ENCODE peak calls at places on chromosomes 1 and 21, in four cellular contexts. One of them, this sample, is unnamed.

GRCh38 chr1:146032613-146033219 is 11.2 kb upstream of the HJV start:
- DNase-seq in thoracic aorta: no peak
- DNase-seq in effector memory CD4-positive, alpha-beta T cell: no peak
- DNase-seq in mesendoderm: peak; percentile 62
- DNase-seq in this sample: no peak

GRCh38 chr1:160799641-160800040 is 3.7 kb downstream of the LY9 start:
- DNase-seq in thoracic aorta: no peak
- DNase-seq in mesendoderm: no peak
- DNase-seq in effector memory CD4-positive, alpha-beta T cell: no peak
- DNase-seq in this sample: peak; percentile 17

GRCh38 chr1:236168716-236169429 is 26.5 kb downstream of the GPR137B start:
- DNase-seq in effector memory CD4-positive, alpha-beta T cell: no peak
- DNase-seq in thoracic aorta: no peak
- DNase-seq in mesendoderm: no peak
- DNase-seq in this sample: peak; percentile 62

GRCh38 chr1:230507671-230508407 is 81.7 kb upstream of the PGBD5 start:
- DNase-seq in mesendoderm: no peak
- DNase-seq in thoracic aorta: no peak
- DNase-seq in effector memory CD4-positive, alpha-beta T cell: no peak
- DNase-seq in this sample: peak; percentile 42

GRCh38 chr1:15975358-15975804 is 520 bp downstream of the ZBTB17 start:
- DNase-seq in mesendoderm: peak; percentile 85
- DNase-seq in effector memory CD4-positive, alpha-beta T cell: peak; percentile 60
- DNase-seq in thoracic aorta: peak; percentile 23
- DNase-seq in this sample: peak; percentile 51

GRCh38 chr1:243957141-243957540 is 93.9 kb upstream of the ZBTB18 start:
- DNase-seq in effector memory CD4-positive, alpha-beta T cell: no peak
- DNase-seq in mesendoderm: no peak
- DNase-seq in thoracic aorta: no peak
- DNase-seq in this sample: no peak

GRCh38 chr1:2504224-2504948 is 22.0 kb downstream of the PANK4 start:
- DNase-seq in effector memory CD4-positive, alpha-beta T cell: no peak
- DNase-seq in mesendoderm: no peak
- DNase-seq in thoracic aorta: no peak
- DNase-seq in this sample: no peak

GRCh38 chr1:184716158-184716557 is 38.5 kb downstream of the EDEM3 start:
- DNase-seq in effector memory CD4-positive, alpha-beta T cell: no peak
- DNase-seq in mesendoderm: no peak
- DNase-seq in thoracic aorta: no peak
- DNase-seq in this sample: no peak

GRCh38 chr1:107963601-107964396 is 1.2 kb downstream of the VAV3 start:
- DNase-seq in thoracic aorta: no peak
- DNase-seq in effector memory CD4-positive, alpha-beta T cell: no peak
- DNase-seq in mesendoderm: peak; percentile 68
- DNase-seq in this sample: peak; percentile 29

GRCh38 chr1:1777950-1778826 is at the start of gene NADK:
- DNase-seq in mesendoderm: peak; percentile 49
- DNase-seq in effector memory CD4-positive, alpha-beta T cell: peak; percentile 67
- DNase-seq in thoracic aorta: no peak
- DNase-seq in this sample: no peak

GRCh38 chr1:206563367-206563953 is 48.8 kb downstream of the EIF2D start:
- DNase-seq in effector memory CD4-positive, alpha-beta T cell: no peak
- DNase-seq in thoracic aorta: no peak
- DNase-seq in mesendoderm: no peak
- DNase-seq in this sample: no peak

GRCh38 chr21:41086551-41086950 is 81.4 kb upstream of the BACE2 start:
- DNase-seq in effector memory CD4-positive, alpha-beta T cell: no peak
- DNase-seq in mesendoderm: peak; percentile 60
- DNase-seq in thoracic aorta: no peak
- DNase-seq in this sample: no peak
- H3K4me1 ChIP-seq in effector memory CD4-positive, alpha-beta T cell: no peaks in the 10 kb centered on the region
- H3K4me1 ChIP-seq in mesendoderm: no peaks in the 10 kb centered on the region
- H3K4me1 ChIP-seq in thoracic aorta: no peaks in the 10 kb centered on the region
- H3K4me1 ChIP-seq in this sample: no peaks in the 10 kb centered on the region

GRCh38 chr1:24110642-24111263 is 1.2 kb downstream of the MYOM3 start:
- DNase-seq in effector memory CD4-positive, alpha-beta T cell: no peak
- DNase-seq in thoracic aorta: no peak
- DNase-seq in mesendoderm: no peak
- DNase-seq in this sample: no peak
- H3K4me1 ChIP-seq in effector memory CD4-positive, alpha-beta T cell: peaks cover 6% of the 10 kb centered on the region
- H3K4me1 ChIP-seq in thoracic aorta: peaks cover 23% of the 10 kb centered on the region
- H3K4me1 ChIP-seq in mesendoderm: no peaks in the 10 kb centered on the region
- H3K4me1 ChIP-seq in this sample: no peaks in the 10 kb centered on the region

GRCh38 chr21:15195104-15195503 is 130.3 kb upstream of the NRIP1 start:
- DNase-seq in thoracic aorta: no peak
- DNase-seq in mesendoderm: no peak
- DNase-seq in effector memory CD4-positive, alpha-beta T cell: no peak
- DNase-seq in this sample: no peak
- H3K4me1 ChIP-seq in thoracic aorta: no peaks in the 10 kb centered on the region
- H3K4me1 ChIP-seq in mesendoderm: peaks cover 1% of the 10 kb centered on the region
- H3K4me1 ChIP-seq in effector memory CD4-positive, alpha-beta T cell: no peaks in the 10 kb centered on the region
- H3K4me1 ChIP-seq in this sample: no peaks in the 10 kb centered on the region

DNA sequence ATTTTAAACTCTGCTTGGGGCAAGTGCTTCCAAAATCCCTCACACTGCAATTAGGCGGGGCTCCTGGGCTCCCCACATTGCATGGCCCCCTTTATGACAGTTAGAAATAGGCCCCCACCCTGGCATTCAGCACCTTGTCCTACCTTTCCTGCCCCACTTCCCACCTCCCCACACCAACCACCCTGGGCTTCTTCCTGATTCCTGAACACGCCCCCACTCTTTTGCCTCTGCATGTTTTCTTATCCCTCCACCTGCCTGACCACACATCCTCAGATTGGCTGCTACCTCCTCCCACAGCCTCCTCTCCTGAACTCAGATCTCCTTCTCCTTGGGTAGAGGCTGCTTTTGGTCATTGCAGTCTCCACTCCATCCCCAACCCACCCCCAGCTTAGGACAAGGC is 1.5 kb downstream of the MOB3C start:
- DNase-seq in mesendoderm: no peak
- DNase-seq in thoracic aorta: no peak
- DNase-seq in effector memory CD4-positive, alpha-beta T cell: no peak
- DNase-seq in this sample: no peak
- H3K4me1 ChIP-seq in mesendoderm: peaks cover 10% of the 10 kb centered on the region
- H3K4me1 ChIP-seq in thoracic aorta: peaks cover 54% of the 10 kb centered on the region
- H3K4me1 ChIP-seq in effector memory CD4-positive, alpha-beta T cell: peaks cover 30% of the 10 kb centered on the region
- H3K4me1 ChIP-seq in this sample: peaks cover 39% of the 10 kb centered on the region

GRCh38 chr1:155001438-155001687 is 1.2 kb upstream of the ZBTB7B start:
- DNase-seq in mesendoderm: peak; percentile 71
- DNase-seq in effector memory CD4-positive, alpha-beta T cell: no peak
- DNase-seq in thoracic aorta: no peak
- DNase-seq in this sample: no peak
- H3K4me1 ChIP-seq in mesendoderm: peaks cover 10% of the 10 kb centered on the region
- H3K4me1 ChIP-seq in effector memory CD4-positive, alpha-beta T cell: peaks cover 48% of the 10 kb centered on the region
- H3K4me1 ChIP-seq in thoracic aorta: peaks cover 41% of the 10 kb centered on the region
- H3K4me1 ChIP-seq in this sample: peaks cover 21% of the 10 kb centered on the region

GRCh38 chr1:212293579-212293978 is 8.4 kb downstream of the PPP2R5A start:
- DNase-seq in mesendoderm: no peak
- DNase-seq in thoracic aorta: no peak
- DNase-seq in effector memory CD4-positive, alpha-beta T cell: no peak
- DNase-seq in this sample: no peak
- H3K4me1 ChIP-seq in mesendoderm: peaks cover 6% of the 10 kb centered on the region
- H3K4me1 ChIP-seq in thoracic aorta: peaks cover 61% of the 10 kb centered on the region
- H3K4me1 ChIP-seq in effector memory CD4-positive, alpha-beta T cell: peaks cover 37% of the 10 kb centered on the region
- H3K4me1 ChIP-seq in this sample: peaks cover 5% of the 10 kb centered on the region

GRCh38 chr1:11940260-11940921 is 5.9 kb downstream of the PLOD1 start:
- DNase-seq in effector memory CD4-positive, alpha-beta T cell: no peak
- DNase-seq in thoracic aorta: no peak
- DNase-seq in mesendoderm: peak; percentile 34
- DNase-seq in this sample: no peak

GRCh38 chr1:11944358-11944981 is 10.0 kb downstream of the PLOD1 start:
- DNase-seq in mesendoderm: peak; percentile 74
- DNase-seq in thoracic aorta: no peak
- DNase-seq in effector memory CD4-positive, alpha-beta T cell: no peak
- DNase-seq in this sample: no peak

GRCh38 chr1:11943619-11944018 is 9.1 kb downstream of the PLOD1 start:
- DNase-seq in thoracic aorta: no peak
- DNase-seq in effector memory CD4-positive, alpha-beta T cell: no peak
- DNase-seq in mesendoderm: no peak
- DNase-seq in this sample: no peak

GRCh38 chr1:11938722-11939526 is 4.4 kb downstream of the PLOD1 start:
- DNase-seq in mesendoderm: no peak
- DNase-seq in thoracic aorta: no peak
- DNase-seq in effector memory CD4-positive, alpha-beta T cell: no peak
- DNase-seq in this sample: no peak

DNA sequence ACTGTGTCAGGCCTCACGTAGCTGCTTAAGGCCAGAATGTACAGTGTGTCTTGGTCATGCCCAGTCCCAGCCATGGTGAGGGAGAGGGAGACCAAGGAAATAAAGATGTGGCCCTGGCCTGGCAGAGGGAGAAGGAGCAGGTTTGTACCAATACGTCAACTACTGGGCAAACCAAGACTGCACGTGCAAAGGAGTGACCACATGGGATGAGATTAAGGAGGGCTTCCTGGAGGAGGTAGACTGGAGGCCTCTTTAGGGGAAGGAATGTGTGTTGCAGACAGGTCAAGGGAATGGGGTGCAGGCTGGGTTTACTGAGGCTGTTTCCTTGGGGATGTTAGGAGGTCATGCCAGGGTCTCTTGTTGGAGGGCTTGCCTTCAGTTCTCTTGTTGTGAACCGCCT is 7.8 kb downstream of the PLOD1 start:
- DNase-seq in mesendoderm: no peak
- DNase-seq in effector memory CD4-positive, alpha-beta T cell: no peak
- DNase-seq in thoracic aorta: no peak
- DNase-seq in this sample: no peak
- H3K4me1 ChIP-seq in mesendoderm: peaks cover 7% of the 10 kb centered on the region
- H3K4me1 ChIP-seq in effector memory CD4-positive, alpha-beta T cell: no peaks in the 10 kb centered on the region
- H3K4me1 ChIP-seq in thoracic aorta: peaks cover 18% of the 10 kb centered on the region
- H3K4me1 ChIP-seq in this sample: peaks cover 6% of the 10 kb centered on the region

GRCh38 chr1:171257207-171258052 is 9.1 kb downstream of the FMO1 start:
- DNase-seq in thoracic aorta: no peak
- DNase-seq in mesendoderm: no peak
- DNase-seq in effector memory CD4-positive, alpha-beta T cell: no peak
- DNase-seq in this sample: no peak

GRCh38 chr1:171251741-171252300 is 3.5 kb downstream of the FMO1 start:
- DNase-seq in thoracic aorta: no peak
- DNase-seq in effector memory CD4-positive, alpha-beta T cell: no peak
- DNase-seq in mesendoderm: peak; percentile 23
- DNase-seq in this sample: no peak

GRCh38 chr1:171258429-171258828 is 10.1 kb downstream of the FMO1 start:
- DNase-seq in effector memory CD4-positive, alpha-beta T cell: no peak
- DNase-seq in mesendoderm: no peak
- DNase-seq in thoracic aorta: no peak
- DNase-seq in this sample: no peak

GRCh38 chr1:171252482-171252881 is 4.2 kb downstream of the FMO1 start:
- DNase-seq in effector memory CD4-positive, alpha-beta T cell: no peak
- DNase-seq in thoracic aorta: no peak
- DNase-seq in mesendoderm: no peak
- DNase-seq in this sample: no peak

GRCh38 chr1:171254859-171255258 is 6.6 kb downstream of the FMO1 start:
- DNase-seq in thoracic aorta: no peak
- DNase-seq in effector memory CD4-positive, alpha-beta T cell: no peak
- DNase-seq in mesendoderm: no peak
- DNase-seq in this sample: no peak
- H3K4me1 ChIP-seq in thoracic aorta: peaks cover 27% of the 10 kb centered on the region
- H3K4me1 ChIP-seq in effector memory CD4-positive, alpha-beta T cell: no peaks in the 10 kb centered on the region
- H3K4me1 ChIP-seq in mesendoderm: peaks cover 3% of the 10 kb centered on the region
- H3K4me1 ChIP-seq in this sample: peaks cover 1% of the 10 kb centered on the region

GRCh38 chr21:42527127-42527488 is 13.5 kb downstream of the SLC37A1 start:
- DNase-seq in mesendoderm: no peak
- DNase-seq in thoracic aorta: no peak
- DNase-seq in effector memory CD4-positive, alpha-beta T cell: no peak
- DNase-seq in this sample: no peak

GRCh38 chr21:42526379-42526727 is 12.7 kb downstream of the SLC37A1 start:
- DNase-seq in effector memory CD4-positive, alpha-beta T cell: no peak
- DNase-seq in mesendoderm: no peak
- DNase-seq in thoracic aorta: no peak
- DNase-seq in this sample: no peak

GRCh38 chr21:42525228-42525604 is 11.6 kb downstream of the SLC37A1 start:
- DNase-seq in thoracic aorta: no peak
- DNase-seq in effector memory CD4-positive, alpha-beta T cell: no peak
- DNase-seq in mesendoderm: peak; percentile 49
- DNase-seq in this sample: no peak

GRCh38 chr21:42525676-42526378 is 12.2 kb downstream of the SLC37A1 start:
- DNase-seq in thoracic aorta: no peak
- DNase-seq in mesendoderm: no peak
- DNase-seq in effector memory CD4-positive, alpha-beta T cell: no peak
- DNase-seq in this sample: no peak

GRCh38 chr21:42527489-42528158 is 14.0 kb downstream of the SLC37A1 start:
- DNase-seq in mesendoderm: no peak
- DNase-seq in effector memory CD4-positive, alpha-beta T cell: peak; percentile 32
- DNase-seq in thoracic aorta: no peak
- DNase-seq in this sample: no peak
- H3K4me1 ChIP-seq in mesendoderm: peaks cover 6% of the 10 kb centered on the region
- H3K4me1 ChIP-seq in effector memory CD4-positive, alpha-beta T cell: peaks cover 19% of the 10 kb centered on the region
- H3K4me1 ChIP-seq in thoracic aorta: peaks cover 22% of the 10 kb centered on the region
- H3K4me1 ChIP-seq in this sample: peaks cover 21% of the 10 kb centered on the region